ENCODE peak calls at places on chromosomes 16 and 17, in five cellular contexts. S is dorsolateral prefrontal cortex, G is mesothelial cell of epicardium, N is nephron progenitor cell, K is A549. I is an unnamed sample.

GRCh38 chr16:30703971-30704370 is 5.0 kb downstream of the SRCAP start:
- DNase-seq in S (no peak), G (no peak), N (no peak), K (no peak), I (no peak)

GRCh38 chr17:44314869-44315661 is 6.7 kb downstream of the RUNDC3A start:
- DNase-seq in S (peak), G (no peak), N (peak), K (peak), I (no peak)

GRCh38 chr17:64148699-64149098 is 18.8 kb upstream of the ERN1 start:
- DNase-seq in S (peak), G (no peak), N (no peak), K (no peak), I (no peak)

GRCh38 chr16:85011846-85012284 is 530 bp upstream of the ZDHHC7 start:
- DNase-seq in S (peak), G (no peak), N (no peak), K (no peak), I (no peak)

GRCh38 chr16:84893849-84894599 is 74.2 kb downstream of the CRISPLD2 start:
- DNase-seq in S (no peak), G (no peak), N (no peak), K (no peak), I (no peak)

GRCh38 chr16:85931596-85932402 is 32.8 kb downstream of the IRF8 start:
- DNase-seq in S (no peak), G (no peak), N (no peak), K (no peak), I (no peak)

GRCh38 chr17:57264776-57265175 is 8.5 kb downstream of the MSI2 start:
- DNase-seq in S (no peak), G (no peak), N (no peak), K (no peak), I (no peak)

GRCh38 chr17:65283704-65284103 is 146.5 kb downstream of the RGS9 start:
- DNase-seq in S (no peak), G (no peak), N (no peak), K (no peak), I (no peak)

GRCh38 chr16:63539276-63539675 is 1503.0 kb upstream of the CDH8 start:
- DNase-seq in S (no peak), G (no peak), N (no peak), K (no peak), I (no peak)

GRCh38 chr16:81720973-81721907 is 57.9 kb upstream of the PLCG2 start:
- DNase-seq in S (no peak), G (no peak), N (no peak), K (no peak), I (no peak)

GRCh38 chr17:67258836-67259468 is 14.0 kb upstream of the HELZ start:
- DNase-seq in S (no peak), G (no peak), N (no peak), K (no peak), I (no peak)

GRCh38 chr17:40559016-40559853 is 6.0 kb downstream of the CCR7 start:
- DNase-seq in S (peak), G (peak), N (no peak), K (no peak), I (peak)

GRCh38 chr17:39178516-39178915 is 12.6 kb upstream of the ARL5C start:
- DNase-seq in S (no peak), G (no peak), N (no peak), K (no peak), I (no peak)

GRCh38 chr17:62597920-62598319 is 29.6 kb upstream of the MRC2 start:
- DNase-seq in S (no peak), G (no peak), N (no peak), K (no peak), I (no peak)

GRCh38 chr17:62599964-62600657 is 27.4 kb upstream of the MRC2 start:
- DNase-seq in S (no peak), G (no peak), N (no peak), K (no peak), I (no peak)

GRCh38 chr17:62605588-62605987 is 21.9 kb upstream of the MRC2 start:
- DNase-seq in S (no peak), G (no peak), N (no peak), K (no peak), I (no peak)

GRCh38 chr17:62600805-62601204 is 26.7 kb upstream of the MRC2 start:
- DNase-seq in S (no peak), G (no peak), N (no peak), K (no peak), I (no peak)

DNA sequence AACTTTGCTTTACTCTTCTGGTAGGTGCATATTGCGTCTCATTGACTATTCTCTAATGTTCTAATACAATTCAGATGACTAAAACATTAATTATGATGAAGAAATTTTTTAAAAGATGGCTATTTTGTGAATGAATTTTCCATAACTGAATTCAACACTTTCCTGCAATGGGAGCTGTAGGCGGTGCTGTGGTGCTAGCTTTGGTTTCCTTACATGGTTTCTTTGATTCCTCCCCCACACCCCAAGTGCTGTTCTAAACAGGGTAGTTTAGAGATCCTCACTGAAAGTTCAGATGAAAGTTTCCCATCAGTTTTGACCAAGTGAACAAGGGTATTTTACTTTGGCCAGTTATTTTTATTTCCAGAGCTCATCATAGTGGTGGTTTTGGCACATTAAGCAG is 26.0 kb upstream of the MRC2 start:
- DNase-seq in S (peak), G (no peak), N (no peak), K (no peak), I (no peak)
- TF ChIP-seq CTCF in S (no peak), G (no peak), N (no peak), K (no peak), I (no peak)

DNA sequence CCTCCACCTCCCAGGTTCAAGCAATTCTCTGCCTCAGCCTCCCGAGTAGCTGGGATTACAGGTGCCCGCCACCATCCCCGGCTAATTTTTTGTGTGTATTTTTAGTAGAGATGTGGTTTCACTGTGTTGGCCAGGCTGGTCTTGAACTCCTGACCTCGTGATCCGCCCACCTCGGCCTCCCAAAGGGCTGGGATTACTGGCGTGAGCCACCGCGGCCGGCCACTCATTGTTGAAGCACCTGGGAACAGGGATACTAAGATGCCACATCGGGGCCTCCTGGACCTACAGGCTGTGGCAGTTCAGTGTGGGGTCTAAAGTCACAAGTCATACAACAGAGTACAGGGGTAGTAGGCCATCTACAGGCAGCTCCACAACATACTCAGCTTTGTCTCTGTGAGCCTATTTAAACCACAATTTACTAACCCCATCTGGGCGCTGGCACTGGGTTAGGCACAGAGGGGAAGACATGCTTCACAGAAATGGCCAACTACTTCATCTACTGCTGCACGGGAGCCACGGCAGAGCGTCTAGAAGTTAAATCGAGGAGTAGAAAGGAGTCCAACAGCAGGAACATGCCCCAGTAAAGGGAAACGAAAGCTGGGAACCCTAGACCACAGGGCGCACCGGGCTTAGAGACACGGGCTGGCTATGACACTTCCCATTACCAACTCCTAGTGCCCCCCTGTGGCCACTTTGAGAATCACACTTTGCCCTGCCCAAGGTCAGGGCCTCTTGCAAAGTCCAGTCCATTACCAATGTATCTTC is 4.3 kb downstream of the VAMP2 start:
- DNase-seq in S (peak), G (no peak), N (peak), K (peak), I (peak)
- TF ChIP-seq CTCF in S (peak), G (peak), N (peak), K (peak), I (peak)

DNA sequence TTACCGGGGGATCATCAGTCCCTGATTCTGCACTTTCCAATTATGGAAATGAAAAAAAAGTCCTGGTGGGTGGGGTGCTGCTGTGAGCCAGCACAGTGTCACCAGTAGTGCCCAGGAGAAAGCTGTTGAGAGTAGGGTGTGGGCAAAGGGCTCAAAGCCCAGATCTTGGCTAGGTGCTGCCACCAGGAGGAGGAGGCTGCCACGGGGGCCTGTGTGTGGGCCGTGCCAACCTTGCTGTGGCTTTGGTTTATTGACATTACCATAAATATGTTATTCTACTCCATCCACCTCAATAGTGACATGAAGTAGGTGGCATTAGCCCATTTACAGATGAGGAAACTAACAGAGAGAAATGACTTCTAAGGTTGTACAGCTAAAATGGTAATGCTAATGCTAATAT is 6.7 kb upstream of the PRPSAP2 start:
- DNase-seq in S (no peak), G (no peak), N (no peak), K (no peak), I (no peak)
- TF ChIP-seq CTCF in S (no peak), G (no peak), N (no peak), K (no peak), I (no peak)

GRCh38 chr17:37088913-37089312 is 140.2 kb downstream of the AATF start:
- DNase-seq in S (no peak), G (no peak), N (no peak), K (no peak), I (no peak)
- TF ChIP-seq CTCF in S (peak), G (no peak), N (no peak), K (no peak), I (peak)

I was measured in progenitor cell of endocrine pancreas.